ENCODE peak calls at places on chromosomes 5 and 9, in seven cellular contexts. E is HCT116, O is IMR-90, H is A549, Q is mucosa of descending colon, D is SJSA1, V is aorta. C is an unnamed sample. For H3K9me3 and H3K4me1, the result is how much of the 10 kb centered on the place peaks cover.

GRCh38 chr9:134626576-134627416 is 14.8 kb upstream of the COL5A1 start:
- DNase-seq in E (no peak), O (peak), H (no peak), Q (no peak), D (no peak), V (peak), C (no peak)

GRCh38 chr9:114570742-114571141 is 16.8 kb upstream of the ATP6V1G1 start:
- DNase-seq in E (no peak), O (no peak), H (no peak), Q (no peak), D (no peak), V (no peak), C (no peak)

GRCh38 chr9:135605238-135605781 is 34.0 kb downstream of the GLT6D1 start:
- DNase-seq in E (no peak), O (no peak), H (no peak), Q (peak), D (no peak), V (no peak), C (no peak)

GRCh38 chr5:33043598-33043997 is 332.5 kb downstream of the NPR3 start:
- DNase-seq in E (no peak), O (no peak), H (no peak), Q (no peak), D (no peak), V (no peak), C (no peak)

GRCh38 chr5:131460867-131461572 is 174.0 kb downstream of the RAPGEF6 start:
- DNase-seq in E (no peak), O (peak), H (no peak), Q (no peak), D (no peak), V (no peak), C (no peak)

GRCh38 chr5:61280766-61281427 is 51.2 kb upstream of the ZSWIM6 start:
- DNase-seq in E (no peak), O (no peak), H (no peak), Q (peak), D (no peak), V (peak), C (peak)

GRCh38 chr5:179141867-179142266 is 81.7 kb downstream of the ZNF354C start:
- DNase-seq in E (no peak), O (no peak), H (no peak), Q (no peak), D (no peak), V (peak), C (no peak)

GRCh38 chr5:68193481-68194036 is 22.0 kb upstream of the PIK3R1 start:
- DNase-seq in E (no peak), O (no peak), H (no peak), Q (no peak), D (no peak), V (no peak), C (no peak)

GRCh38 chr9:93143830-93144530 is 9.9 kb upstream of the NINJ1 start:
- DNase-seq in E (no peak), O (no peak), H (no peak), Q (peak), D (no peak), V (peak), C (peak)

GRCh38 chr9:76215066-76215465 is 179.2 kb downstream of the RFK start:
- DNase-seq in E (no peak), O (peak), H (no peak), Q (no peak), D (peak), V (no peak), C (no peak)

GRCh38 chr5:87188411-87188810 is 79.3 kb upstream of the RASA1 start:
- DNase-seq in E (no peak), O (no peak), H (no peak), Q (no peak), D (no peak), V (no peak), C (no peak)

GRCh38 chr9:73753171-73753570 is 601.5 kb downstream of the ANXA1 start:
- DNase-seq in E (no peak), O (no peak), H (no peak), Q (no peak), D (no peak), V (no peak), C (no peak)

GRCh38 chr5:31992377-31992776 is 181.7 kb downstream of the GOLPH3 start:
- DNase-seq in E (no peak), O (no peak), H (no peak), Q (no peak), D (no peak), V (no peak), C (no peak)

GRCh38 chr5:36632363-36632664 is 25.9 kb downstream of the SLC1A3 start:
- DNase-seq in E (no peak), O (no peak), H (no peak), Q (no peak), D (no peak), V (no peak), C (no peak)

GRCh38 chr9:95273369-95274051 is 44.0 kb downstream of the FANCC start:
- DNase-seq in E (no peak), O (no peak), H (no peak), Q (no peak), D (no peak), V (no peak), C (no peak)

GRCh38 chr9:8278048-8278447 is 478.5 kb upstream of the DMAC1 start:
- DNase-seq in E (no peak), O (no peak), H (no peak), Q (no peak), D (no peak), V (no peak), C (no peak)

GRCh38 chr5:125377151-125377550 is 630.7 kb upstream of the ZNF608 start:
- DNase-seq in E (no peak), O (no peak), H (no peak), Q (no peak), D (no peak), V (no peak), C (no peak)

GRCh38 chr9:110076894-110077725 is 130.8 kb downstream of the C9orf152 start:
- DNase-seq in E (no peak), O (peak), H (no peak), Q (no peak), D (peak), V (no peak), C (no peak)

GRCh38 chr5:26388946-26389345 is 649.4 kb downstream of the CDH9 start:
- DNase-seq in E (no peak), O (no peak), H (no peak), Q (no peak), D (no peak), V (no peak), C (no peak)

GRCh38 chr5:114411380-114411931 is 49.6 kb downstream of the KCNN2 start:
- DNase-seq in E (no peak), O (peak), H (no peak), Q (no peak), D (no peak), V (no peak), C (no peak)

GRCh38 chr5:180648658-180649296 is 623 bp downstream of the FLT4 start:
- DNase-seq in E (no peak), O (no peak), H (peak), Q (no peak), D (no peak), V (no peak), C (peak)

DNA sequence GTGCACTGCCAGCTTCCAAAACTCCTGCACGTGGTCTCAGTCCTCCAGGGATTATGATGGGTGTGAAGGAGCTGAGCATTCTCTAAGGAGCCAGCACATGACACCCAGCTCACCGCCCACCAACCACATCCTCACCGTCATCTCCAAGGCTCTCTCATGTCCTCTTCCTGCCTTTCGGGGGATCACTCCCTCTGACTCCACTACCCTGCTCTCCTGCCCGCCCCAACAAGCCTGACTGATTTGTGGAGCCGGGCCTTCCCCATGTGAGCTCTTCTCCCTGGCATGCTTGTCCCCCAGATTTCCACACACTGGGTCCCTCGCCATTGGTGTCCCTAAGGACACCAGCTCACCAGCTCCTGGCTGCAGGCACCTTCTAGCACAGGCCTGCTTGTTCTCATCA is 1.9 kb downstream of the ABO start:
- DNase-seq in E (no peak), O (no peak), H (no peak), Q (no peak), D (no peak), V (no peak), C (no peak)
- H3K9me3 ChIP-seq in E (under half), O (under half), H (under half), Q (under half), D (under half), V (under half), C (under half)

GRCh38 chr5:151670953-151671636 is 15.6 kb downstream of the SPARC start:
- DNase-seq in E (no peak), O (peak), H (no peak), Q (no peak), D (no peak), V (peak), C (no peak)
- H3K4me1 ChIP-seq in E (under half), O (under half), H (under half), Q (under half), D (half or more), V (under half), C (under half)

GRCh38 chr5:39555788-39556187 is 131.0 kb upstream of the DAB2 start:
- DNase-seq in E (no peak), O (no peak), H (no peak), Q (no peak), D (no peak), V (peak), C (no peak)
- H3K9me3 ChIP-seq in E (under half), O (under half), H (under half), Q (under half), D (under half), V (under half), C (under half)

DNA sequence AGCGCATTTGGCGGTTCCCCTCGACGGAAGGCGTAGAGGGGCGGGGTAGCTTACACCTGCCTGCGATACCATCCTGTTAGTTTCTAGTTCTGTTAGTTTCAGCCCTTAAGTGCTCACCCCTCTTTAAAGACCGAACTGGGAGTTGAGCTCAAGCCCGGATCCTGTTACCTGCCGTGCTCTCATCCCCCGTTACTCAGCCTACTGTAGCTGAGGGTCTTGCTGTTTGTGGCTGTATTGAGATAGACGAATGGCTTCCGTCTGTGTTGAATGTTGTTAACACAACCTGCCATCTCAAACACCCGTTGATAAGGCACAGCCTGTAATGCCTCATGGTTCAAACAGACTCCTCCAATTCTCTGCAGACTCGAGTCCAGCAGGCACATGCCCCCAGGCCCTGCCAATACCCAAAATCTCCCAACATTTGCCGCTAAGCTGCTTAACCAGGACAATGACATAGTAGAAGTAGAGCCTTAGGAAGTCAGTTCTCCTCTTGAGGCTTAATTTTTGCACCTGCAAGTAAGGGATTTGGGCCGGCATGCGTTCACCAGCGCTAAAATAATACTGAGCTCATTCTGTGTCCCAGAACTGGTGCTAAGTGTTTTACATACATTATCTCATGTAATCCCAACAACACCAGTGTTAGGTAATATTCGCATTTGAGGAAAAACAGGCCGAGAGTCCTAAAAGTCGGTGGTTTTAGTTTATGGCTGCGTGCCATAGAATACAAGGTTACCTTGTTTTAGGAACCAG is 1.3 kb upstream of the RFX3 start:
- DNase-seq in E (peak), O (peak), H (peak), Q (peak), D (no peak), V (peak), C (no peak)
- H3K4me1 ChIP-seq in E (under half), O (under half), H (under half), Q (under half), D (under half), V (under half), C (under half)

DNA sequence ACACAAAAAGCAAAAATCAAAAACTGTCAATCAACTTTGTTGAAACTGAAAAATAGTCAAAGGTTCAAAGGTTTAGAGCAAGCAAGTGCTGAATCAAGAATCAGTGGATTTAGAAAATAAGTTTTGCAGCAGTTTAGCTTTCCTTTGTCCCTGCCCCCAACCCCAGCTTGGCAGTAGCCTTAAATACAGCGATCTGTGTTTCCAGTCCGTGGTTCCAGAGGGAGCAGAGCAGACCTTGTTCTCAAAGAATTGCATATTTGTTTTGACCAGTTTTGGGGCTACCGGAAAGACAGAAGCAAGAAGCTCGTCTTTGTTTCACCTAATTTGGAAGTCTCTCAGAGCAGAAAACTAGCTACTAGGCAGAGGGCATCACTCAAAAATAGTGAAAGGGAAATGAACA is 57.2 kb upstream of the PRDM9 start:
- DNase-seq in E (no peak), O (no peak), H (no peak), Q (no peak), D (no peak), V (no peak), C (no peak)
- H3K9me3 ChIP-seq in E (under half), O (under half), H (under half), Q (under half), D (under half), V (under half), C (under half)

DNA sequence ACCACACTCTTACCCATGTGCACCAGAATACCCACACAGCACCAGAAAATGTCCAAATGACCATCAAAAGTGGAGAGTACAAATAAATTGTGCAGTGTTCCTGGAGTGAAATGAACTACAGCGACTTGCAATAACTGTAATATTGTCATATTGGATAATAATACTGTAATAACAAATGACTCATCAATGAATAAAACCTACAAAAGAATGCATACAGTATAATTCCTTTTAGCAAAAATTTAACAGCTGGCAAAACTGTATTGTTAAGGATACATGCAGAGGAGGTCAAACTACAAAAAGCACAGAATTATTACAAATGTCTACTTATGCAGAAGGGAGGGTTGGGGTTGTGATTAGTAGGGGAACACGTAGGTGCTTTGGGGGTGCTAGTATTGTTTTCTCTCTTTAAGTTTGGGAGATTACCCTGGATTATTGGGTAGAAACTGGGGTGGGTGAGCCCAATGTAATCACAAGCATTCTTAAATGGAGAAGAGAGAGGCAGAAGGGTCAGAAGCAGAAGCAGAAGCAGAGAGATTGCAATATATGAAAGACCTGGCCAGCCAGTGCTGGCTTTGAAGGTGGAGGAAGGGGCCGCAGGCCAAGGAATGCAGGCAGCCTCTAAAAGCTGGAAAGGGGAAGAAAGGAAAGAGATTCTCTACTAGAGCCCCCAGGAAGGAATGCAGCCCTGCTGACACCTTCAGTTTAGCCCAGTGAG is 21.8 kb downstream of the IRF1 start:
- DNase-seq in E (no peak), O (peak), H (no peak), Q (peak), D (no peak), V (no peak), C (no peak)
- H3K4me1 ChIP-seq in E (under half), O (under half), H (under half), Q (under half), D (under half), V (under half), C (under half)

DNA sequence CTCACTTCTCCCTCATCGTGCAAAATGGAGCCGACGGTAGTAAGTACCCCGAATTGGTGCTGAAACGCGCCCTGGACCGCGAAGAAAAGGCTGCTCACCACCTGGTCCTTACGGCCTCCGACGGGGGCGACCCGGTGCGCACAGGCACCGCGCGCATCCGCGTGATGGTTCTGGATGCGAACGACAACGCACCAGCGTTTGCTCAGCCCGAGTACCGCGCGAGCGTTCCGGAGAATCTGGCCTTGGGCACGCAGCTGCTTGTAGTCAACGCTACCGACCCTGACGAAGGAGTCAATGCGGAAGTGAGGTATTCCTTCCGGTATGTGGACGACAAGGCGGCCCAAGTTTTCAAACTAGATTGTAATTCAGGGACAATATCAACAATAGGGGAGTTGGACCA is 979 bp downstream of the PCDHGA12 start:
- DNase-seq in E (no peak), O (no peak), H (no peak), Q (no peak), D (no peak), V (no peak), C (no peak)
- H3K9me3 ChIP-seq in E (under half), O (under half), H (half or more), Q (half or more), D (under half), V (under half), C (under half)

GRCh38 chr5:177089825-177090641 is 3.3 kb downstream of the FGFR4 start:
- DNase-seq in E (no peak), O (no peak), H (no peak), Q (peak), D (no peak), V (no peak), C (no peak)

GRCh38 chr5:177089146-177089545 is 2.4 kb downstream of the FGFR4 start:
- DNase-seq in E (no peak), O (no peak), H (no peak), Q (peak), D (no peak), V (no peak), C (no peak)

GRCh38 chr5:177092178-177093081 is 5.7 kb downstream of the FGFR4 start:
- DNase-seq in E (no peak), O (no peak), H (no peak), Q (no peak), D (no peak), V (no peak), C (no peak)

GRCh38 chr5:177091232-177091631 is 4.5 kb downstream of the FGFR4 start:
- DNase-seq in E (no peak), O (no peak), H (no peak), Q (no peak), D (no peak), V (no peak), C (no peak)

DNA sequence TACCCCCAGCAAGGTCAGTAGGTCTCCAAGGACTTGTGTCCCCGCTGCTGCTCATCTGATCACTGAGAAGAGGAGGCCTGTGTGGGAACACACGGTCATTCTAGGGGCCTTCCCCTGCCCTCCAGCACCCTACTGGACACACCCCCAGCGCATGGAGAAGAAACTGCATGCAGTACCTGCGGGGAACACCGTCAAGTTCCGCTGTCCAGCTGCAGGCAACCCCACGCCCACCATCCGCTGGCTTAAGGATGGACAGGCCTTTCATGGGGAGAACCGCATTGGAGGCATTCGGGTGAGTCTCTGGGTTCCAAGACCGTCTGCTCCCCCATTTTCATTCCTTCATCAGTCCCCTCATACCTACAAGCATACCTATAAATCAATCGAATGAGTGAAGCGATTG is 4.1 kb downstream of the FGFR4 start:
- DNase-seq in E (no peak), O (no peak), H (no peak), Q (no peak), D (no peak), V (no peak), C (no peak)
- H3K4me1 ChIP-seq in E (under half), O (under half), H (under half), Q (under half), D (under half), V (under half), C (under half)

DNA sequence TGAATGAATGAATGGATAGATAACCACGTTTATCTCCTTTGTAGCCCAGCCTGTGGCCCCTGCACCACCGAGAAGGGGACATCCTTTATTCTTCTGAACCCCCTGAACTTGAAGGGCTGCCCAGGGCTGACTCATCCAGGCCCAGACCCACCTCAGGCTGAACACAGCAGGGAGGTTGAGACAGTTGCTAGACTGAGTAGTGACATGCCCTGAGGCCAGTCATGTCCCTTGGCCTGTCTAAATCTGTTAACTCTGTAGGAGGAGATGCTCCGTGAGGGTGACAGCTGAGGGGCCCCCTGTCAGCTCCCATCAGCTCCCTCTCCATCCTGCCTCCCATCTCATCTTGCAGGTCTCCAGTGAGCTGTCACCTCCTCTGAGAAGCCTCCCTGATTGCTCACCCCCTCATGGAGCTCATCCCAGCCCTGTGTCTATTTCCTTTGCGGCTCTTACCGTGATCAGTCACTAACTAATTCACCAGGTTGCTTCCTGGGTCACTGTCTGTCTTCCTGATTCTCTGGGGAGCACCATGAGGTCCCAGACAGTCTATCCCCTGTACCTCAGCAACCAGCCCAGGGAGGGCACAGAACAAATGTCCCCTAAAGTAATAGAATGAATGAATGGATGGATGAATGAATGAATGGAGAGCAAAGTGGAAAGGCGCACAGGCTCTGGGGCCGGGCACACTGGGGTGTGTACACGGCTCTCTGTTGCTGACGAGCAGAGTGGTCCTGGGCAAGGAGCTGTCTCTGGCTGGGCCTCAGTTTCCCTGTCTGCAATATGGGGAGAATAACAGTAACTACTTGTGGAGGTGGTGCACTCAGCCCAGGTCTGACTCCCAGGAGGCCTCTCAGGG is 14.2 kb upstream of the LAMC3 start:
- DNase-seq in E (no peak), O (no peak), H (no peak), Q (no peak), D (no peak), V (peak), C (no peak)
- H3K9me3 ChIP-seq in E (under half), O (under half), H (under half), Q (under half), D (under half), V (under half), C (under half)

C was measured in left lung.